ENCODE peak calls at places on chromosomes 7 and 10, in six cellular contexts. One of them, this sample, is unnamed.

GRCh38 chr7:49980414-49980813 is 112.6 kb downstream of the ZPBP start:
- DNase-seq in cardiac muscle cell: no peak
- DNase-seq in lower lobe of right lung: no peak
- DNase-seq in fibroblast of pulmonary artery: no peak
- DNase-seq in HCT116: no peak
- DNase-seq in AG04450: no peak
- DNase-seq in this sample: no peak

GRCh38 chr7:47143344-47143743 is 438.6 kb downstream of the TNS3 start:
- DNase-seq in AG04450: peak; percentile 30
- DNase-seq in cardiac muscle cell: no peak
- DNase-seq in lower lobe of right lung: no peak
- DNase-seq in fibroblast of pulmonary artery: peak; percentile 47
- DNase-seq in HCT116: no peak
- DNase-seq in this sample: peak; percentile 74

GRCh38 chr10:63887026-63887589 is 365.9 kb downstream of the REEP3 start:
- DNase-seq in fibroblast of pulmonary artery: no peak
- DNase-seq in AG04450: no peak
- DNase-seq in lower lobe of right lung: no peak
- DNase-seq in cardiac muscle cell: no peak
- DNase-seq in HCT116: peak; percentile 71
- DNase-seq in this sample: peak; percentile 6

GRCh38 chr10:128087146-128087883 is 38.9 kb downstream of the MKI67 start:
- DNase-seq in AG04450: no peak
- DNase-seq in fibroblast of pulmonary artery: no peak
- DNase-seq in lower lobe of right lung: no peak
- DNase-seq in HCT116: no peak
- DNase-seq in cardiac muscle cell: no peak
- DNase-seq in this sample: no peak

GRCh38 chr10:110870823-110871235 is 899 bp upstream of the PDCD4 start:
- DNase-seq in HCT116: no peak
- DNase-seq in fibroblast of pulmonary artery: no peak
- DNase-seq in AG04450: no peak
- DNase-seq in cardiac muscle cell: no peak
- DNase-seq in lower lobe of right lung: no peak
- DNase-seq in this sample: peak; percentile 13

GRCh38 chr10:2986341-2986933 is 80.9 kb upstream of the PFKP start:
- DNase-seq in cardiac muscle cell: no peak
- DNase-seq in lower lobe of right lung: no peak
- DNase-seq in fibroblast of pulmonary artery: no peak
- DNase-seq in AG04450: no peak
- DNase-seq in HCT116: no peak
- DNase-seq in this sample: no peak

GRCh38 chr7:156892086-156892800 is 740 bp downstream of the LMBR1 start:
- DNase-seq in cardiac muscle cell: peak; percentile 67
- DNase-seq in fibroblast of pulmonary artery: peak; percentile 32
- DNase-seq in HCT116: no peak
- DNase-seq in lower lobe of right lung: peak; percentile 73
- DNase-seq in AG04450: no peak
- DNase-seq in this sample: no peak

GRCh38 chr7:142872106-142872675 is 13.4 kb downstream of the TRPV6 start:
- DNase-seq in lower lobe of right lung: no peak
- DNase-seq in HCT116: no peak
- DNase-seq in fibroblast of pulmonary artery: no peak
- DNase-seq in AG04450: no peak
- DNase-seq in cardiac muscle cell: no peak
- DNase-seq in this sample: no peak

GRCh38 chr7:79317728-79318127 is 135.7 kb downstream of the MAGI2 start:
- DNase-seq in AG04450: peak; percentile 70
- DNase-seq in HCT116: peak; percentile 51
- DNase-seq in fibroblast of pulmonary artery: peak; percentile 85
- DNase-seq in lower lobe of right lung: no peak
- DNase-seq in cardiac muscle cell: no peak
- DNase-seq in this sample: peak; percentile 90

GRCh38 chr7:156969972-156970420 is 20.5 kb downstream of the NOM1 start:
- DNase-seq in lower lobe of right lung: no peak
- DNase-seq in fibroblast of pulmonary artery: peak; percentile 32
- DNase-seq in HCT116: no peak
- DNase-seq in cardiac muscle cell: no peak
- DNase-seq in AG04450: no peak
- DNase-seq in this sample: peak; percentile 36

GRCh38 chr7:147197006-147197405 is 1080.4 kb downstream of the CNTNAP2 start:
- DNase-seq in HCT116: no peak
- DNase-seq in cardiac muscle cell: no peak
- DNase-seq in lower lobe of right lung: no peak
- DNase-seq in fibroblast of pulmonary artery: no peak
- DNase-seq in AG04450: no peak
- DNase-seq in this sample: peak; percentile 36

GRCh38 chr7:132386249-132386681 is 190.0 kb downstream of the PLXNA4 start:
- DNase-seq in AG04450: no peak
- DNase-seq in fibroblast of pulmonary artery: peak; percentile 39
- DNase-seq in HCT116: no peak
- DNase-seq in cardiac muscle cell: peak; percentile 36
- DNase-seq in lower lobe of right lung: peak; percentile 54
- DNase-seq in this sample: no peak

GRCh38 chr7:151382079-151382885 is 27.6 kb downstream of the WDR86 start:
- DNase-seq in HCT116: no peak
- DNase-seq in AG04450: no peak
- DNase-seq in fibroblast of pulmonary artery: no peak
- DNase-seq in lower lobe of right lung: no peak
- DNase-seq in cardiac muscle cell: no peak
- DNase-seq in this sample: no peak

GRCh38 chr10:88281592-88282268 is 301.4 kb downstream of the RNLS start:
- DNase-seq in AG04450: no peak
- DNase-seq in fibroblast of pulmonary artery: peak; percentile 90
- DNase-seq in lower lobe of right lung: no peak
- DNase-seq in cardiac muscle cell: no peak
- DNase-seq in HCT116: no peak
- DNase-seq in this sample: peak; percentile 84

GRCh38 chr10:63206997-63207952 is 74.1 kb downstream of the NRBF2 start:
- DNase-seq in lower lobe of right lung: no peak
- DNase-seq in cardiac muscle cell: peak; percentile 17
- DNase-seq in fibroblast of pulmonary artery: peak; percentile 88
- DNase-seq in AG04450: peak; percentile 55
- DNase-seq in HCT116: no peak
- DNase-seq in this sample: peak; percentile 93

GRCh38 chr10:59072038-59072437 is 104.4 kb upstream of the PHYHIPL start:
- DNase-seq in lower lobe of right lung: no peak
- DNase-seq in AG04450: no peak
- DNase-seq in cardiac muscle cell: no peak
- DNase-seq in HCT116: no peak
- DNase-seq in fibroblast of pulmonary artery: no peak
- DNase-seq in this sample: no peak

GRCh38 chr10:62278461-62278910 is 9.8 kb upstream of the RTKN2 start:
- DNase-seq in AG04450: no peak
- DNase-seq in cardiac muscle cell: no peak
- DNase-seq in fibroblast of pulmonary artery: peak; percentile 30
- DNase-seq in lower lobe of right lung: no peak
- DNase-seq in HCT116: no peak
- DNase-seq in this sample: peak; percentile 31

DNA sequence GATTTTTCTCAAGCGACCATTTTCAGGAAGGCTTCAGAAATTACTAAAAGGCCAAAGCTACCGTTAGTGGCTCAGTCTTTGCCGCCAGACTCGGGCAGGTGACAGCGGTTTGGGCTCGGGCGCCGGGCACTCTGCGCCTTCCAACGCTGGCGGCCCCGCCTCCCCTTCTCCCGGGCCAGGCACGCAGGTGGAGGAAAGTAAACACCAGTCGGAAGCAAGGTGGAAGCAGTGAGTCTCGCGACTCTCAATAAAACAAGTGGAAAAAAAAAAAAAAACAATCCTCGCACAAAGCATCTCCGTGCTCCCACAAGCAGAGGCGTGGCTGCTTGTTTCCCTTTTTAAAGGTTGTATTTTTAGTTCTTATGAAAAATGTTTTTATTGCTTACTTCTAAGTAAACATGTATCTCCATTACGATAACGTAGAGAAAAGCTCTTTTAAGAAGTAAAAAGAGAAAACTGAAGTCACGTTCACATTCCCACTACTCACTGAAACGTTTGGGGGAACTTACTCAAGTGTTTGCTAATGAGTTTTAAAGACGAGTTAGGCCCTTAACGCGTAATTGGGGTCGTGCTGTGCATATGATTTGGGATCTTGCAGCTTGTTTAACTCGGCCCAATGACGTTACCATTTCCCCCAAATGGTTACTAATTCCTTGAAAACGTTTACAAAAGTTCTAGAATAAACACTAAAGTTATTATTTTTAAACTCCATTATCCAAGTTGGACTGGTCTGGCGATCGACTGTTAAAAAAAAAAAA is 904 bp downstream of the CDCA7L start:
- DNase-seq in HCT116: peak; percentile 51
- DNase-seq in lower lobe of right lung: peak; percentile 84
- DNase-seq in cardiac muscle cell: peak; percentile 47
- DNase-seq in AG04450: no peak
- DNase-seq in fibroblast of pulmonary artery: no peak
- DNase-seq in this sample: peak; percentile 31
- TF ChIP-seq CTCF in HCT116: no peak
- TF ChIP-seq CTCF in lower lobe of right lung: no peak
- TF ChIP-seq CTCF in cardiac muscle cell: no peak
- TF ChIP-seq CTCF in AG04450: no peak
- TF ChIP-seq CTCF in fibroblast of pulmonary artery: no peak
- TF ChIP-seq CTCF in this sample: peak; percentile 30

DNA sequence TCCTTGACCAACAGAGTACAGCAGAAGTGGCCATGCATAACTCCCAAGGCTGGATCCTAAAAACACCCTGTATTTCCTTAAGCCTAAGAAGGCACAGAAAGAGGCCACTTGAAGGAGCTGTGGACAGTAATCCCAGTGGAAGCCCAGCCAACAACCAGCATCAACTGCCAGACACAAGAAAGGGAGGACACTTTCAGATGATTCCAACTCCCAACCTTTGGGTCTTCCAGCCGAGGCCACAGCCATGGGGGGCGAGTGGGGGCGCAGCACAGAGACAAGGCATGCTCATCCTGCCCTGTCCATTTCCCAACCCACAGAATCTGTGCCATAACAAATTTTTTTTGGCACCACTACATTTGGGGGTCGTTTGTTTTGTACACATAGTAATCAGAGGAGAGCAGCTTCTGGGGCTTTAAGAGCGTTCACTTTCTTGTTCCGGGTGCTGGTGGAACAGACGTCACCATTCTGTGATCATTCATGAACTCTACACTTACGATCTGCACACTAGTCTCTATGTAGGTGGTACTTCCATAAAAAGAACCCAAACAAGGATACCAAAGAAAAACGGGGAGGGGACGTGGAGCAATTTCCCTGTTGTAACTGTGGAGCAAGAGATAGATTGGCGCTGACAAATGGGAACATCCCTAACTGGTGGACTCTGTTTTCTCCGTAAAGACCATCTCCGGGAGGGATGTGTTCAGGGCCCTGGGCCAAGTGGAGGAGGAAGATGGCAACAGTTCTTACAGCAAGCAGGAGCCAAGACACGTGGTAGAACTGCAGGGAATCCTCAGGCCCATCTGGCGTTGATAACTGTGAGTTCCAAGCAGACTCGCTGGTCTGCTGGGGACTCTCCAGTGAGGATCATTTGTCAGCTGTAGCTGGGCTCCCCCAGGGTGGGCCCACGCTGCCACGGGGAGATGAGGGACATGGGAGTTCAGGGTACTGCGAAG is 5.9 kb upstream of the SLC29A3 start:
- DNase-seq in cardiac muscle cell: no peak
- DNase-seq in HCT116: no peak
- DNase-seq in AG04450: peak; percentile 46
- DNase-seq in lower lobe of right lung: peak; percentile 25
- DNase-seq in fibroblast of pulmonary artery: peak; percentile 86
- DNase-seq in this sample: peak; percentile 88
- H3K4me3 ChIP-seq in cardiac muscle cell: no peak overlapping the region
- H3K4me3 ChIP-seq in HCT116: no peak overlapping the region
- H3K4me3 ChIP-seq in AG04450: no peak overlapping the region
- H3K4me3 ChIP-seq in lower lobe of right lung: no peak overlapping the region
- H3K4me3 ChIP-seq in fibroblast of pulmonary artery: no peak overlapping the region
- H3K4me3 ChIP-seq in this sample: peak overlapping the region; percentile 20

GRCh38 chr10:24971374-24971773 is 19.0 kb upstream of the PRTFDC1 start:
- DNase-seq in AG04450: no peak
- DNase-seq in fibroblast of pulmonary artery: no peak
- DNase-seq in cardiac muscle cell: no peak
- DNase-seq in HCT116: no peak
- DNase-seq in lower lobe of right lung: no peak
- DNase-seq in this sample: no peak

GRCh38 chr10:24969732-24970330 is 17.4 kb upstream of the PRTFDC1 start:
- DNase-seq in cardiac muscle cell: no peak
- DNase-seq in lower lobe of right lung: no peak
- DNase-seq in AG04450: no peak
- DNase-seq in HCT116: no peak
- DNase-seq in fibroblast of pulmonary artery: no peak
- DNase-seq in this sample: no peak

GRCh38 chr10:24973163-24973562 is 20.8 kb upstream of the PRTFDC1 start:
- DNase-seq in cardiac muscle cell: no peak
- DNase-seq in lower lobe of right lung: no peak
- DNase-seq in AG04450: no peak
- DNase-seq in HCT116: no peak
- DNase-seq in fibroblast of pulmonary artery: no peak
- DNase-seq in this sample: no peak

GRCh38 chr10:24979685-24980084 is 27.3 kb upstream of the PRTFDC1 start:
- DNase-seq in cardiac muscle cell: no peak
- DNase-seq in AG04450: no peak
- DNase-seq in HCT116: no peak
- DNase-seq in lower lobe of right lung: no peak
- DNase-seq in fibroblast of pulmonary artery: no peak
- DNase-seq in this sample: no peak

GRCh38 chr10:24974978-24975377 is 22.6 kb upstream of the PRTFDC1 start:
- DNase-seq in lower lobe of right lung: no peak
- DNase-seq in HCT116: no peak
- DNase-seq in fibroblast of pulmonary artery: peak; percentile 96
- DNase-seq in cardiac muscle cell: no peak
- DNase-seq in AG04450: no peak
- DNase-seq in this sample: peak; percentile 92
- TF ChIP-seq CTCF in lower lobe of right lung: no peak
- TF ChIP-seq CTCF in HCT116: no peak
- TF ChIP-seq CTCF in fibroblast of pulmonary artery: peak; percentile 38
- TF ChIP-seq CTCF in cardiac muscle cell: peak; percentile 36
- TF ChIP-seq CTCF in AG04450: peak; percentile 39
- TF ChIP-seq CTCF in this sample: peak; percentile 52

GRCh38 chr7:23474829-23475578 is 4.7 kb upstream of the IGF2BP3 start:
- DNase-seq in lower lobe of right lung: no peak
- DNase-seq in HCT116: no peak
- DNase-seq in fibroblast of pulmonary artery: no peak
- DNase-seq in cardiac muscle cell: no peak
- DNase-seq in AG04450: no peak
- DNase-seq in this sample: peak; percentile 29

GRCh38 chr7:23474098-23474828 is 4.0 kb upstream of the IGF2BP3 start:
- DNase-seq in HCT116: peak; percentile 90
- DNase-seq in cardiac muscle cell: peak; percentile 98
- DNase-seq in lower lobe of right lung: peak; percentile 79
- DNase-seq in fibroblast of pulmonary artery: peak; percentile 97
- DNase-seq in AG04450: peak; percentile 89
- DNase-seq in this sample: peak; percentile 98

GRCh38 chr7:23476286-23477169 is 6.2 kb upstream of the IGF2BP3 start:
- DNase-seq in fibroblast of pulmonary artery: no peak
- DNase-seq in HCT116: no peak
- DNase-seq in cardiac muscle cell: no peak
- DNase-seq in lower lobe of right lung: no peak
- DNase-seq in AG04450: no peak
- DNase-seq in this sample: no peak

GRCh38 chr7:23477170-23477525 is 6.9 kb upstream of the IGF2BP3 start:
- DNase-seq in HCT116: no peak
- DNase-seq in AG04450: no peak
- DNase-seq in fibroblast of pulmonary artery: no peak
- DNase-seq in lower lobe of right lung: no peak
- DNase-seq in cardiac muscle cell: no peak
- DNase-seq in this sample: no peak

DNA sequence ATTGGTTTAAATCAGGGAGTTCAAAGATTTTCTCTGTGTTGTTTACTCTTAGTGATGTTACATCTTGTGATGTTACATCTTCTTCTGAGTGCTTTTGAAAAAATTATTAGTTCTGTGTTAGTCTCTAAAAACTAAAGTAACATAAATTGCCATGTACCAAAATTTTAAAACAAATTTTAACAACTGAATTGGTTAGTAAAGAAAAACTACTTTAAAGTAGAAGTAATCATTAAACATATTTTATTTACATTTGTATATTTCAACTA is 5.2 kb upstream of the IGF2BP3 start:
- DNase-seq in cardiac muscle cell: no peak
- DNase-seq in fibroblast of pulmonary artery: no peak
- DNase-seq in lower lobe of right lung: no peak
- DNase-seq in AG04450: no peak
- DNase-seq in HCT116: no peak
- DNase-seq in this sample: no peak
- H3K4me3 ChIP-seq in cardiac muscle cell: peak overlapping the region; percentile 72
- H3K4me3 ChIP-seq in fibroblast of pulmonary artery: peak overlapping the region; percentile 72
- H3K4me3 ChIP-seq in lower lobe of right lung: no peak overlapping the region
- H3K4me3 ChIP-seq in AG04450: peak overlapping the region; percentile 82
- H3K4me3 ChIP-seq in HCT116: no peak overlapping the region
- H3K4me3 ChIP-seq in this sample: no peak overlapping the region